ENCODE peak calls at places on chromosomes 7 and 10, in seven cellular contexts. One of them, this sample, is unnamed. For H3K9me3, the result is how much of the 10 kb centered on the place peaks cover.

GRCh38 chr10:61890881-61891409 is 10.6 kb upstream of the ARID5B start:
- DNase-seq in HCT116: no peak
- DNase-seq in K562: no peak
- DNase-seq in H1: no peak
- DNase-seq in HepG2: no peak
- DNase-seq in endothelial cell of umbilical vein: no peak
- DNase-seq in GM12878: no peak
- DNase-seq in this sample: no peak

GRCh38 chr7:112726076-112726475 is 64.1 kb downstream of the TMEM168 start:
- DNase-seq in HCT116: no peak
- DNase-seq in K562: peak
- DNase-seq in H1: no peak
- DNase-seq in HepG2: no peak
- DNase-seq in endothelial cell of umbilical vein: no peak
- DNase-seq in GM12878: no peak
- DNase-seq in this sample: no peak

GRCh38 chr10:114631678-114632417 is 26.2 kb downstream of the ABLIM1 start:
- DNase-seq in HCT116: no peak
- DNase-seq in K562: peak
- DNase-seq in H1: peak
- DNase-seq in HepG2: peak
- DNase-seq in endothelial cell of umbilical vein: peak
- DNase-seq in GM12878: no peak
- DNase-seq in this sample: no peak

GRCh38 chr10:122490268-122490667 is 28.9 kb downstream of the HTRA1 start:
- DNase-seq in HCT116: no peak
- DNase-seq in K562: no peak
- DNase-seq in H1: no peak
- DNase-seq in HepG2: no peak
- DNase-seq in endothelial cell of umbilical vein: no peak
- DNase-seq in GM12878: no peak
- DNase-seq in this sample: no peak

GRCh38 chr10:103584216-103585010 is 90.9 kb downstream of the NEURL1 start:
- DNase-seq in HCT116: no peak
- DNase-seq in K562: no peak
- DNase-seq in H1: no peak
- DNase-seq in HepG2: no peak
- DNase-seq in endothelial cell of umbilical vein: no peak
- DNase-seq in GM12878: no peak
- DNase-seq in this sample: no peak

GRCh38 chr7:43439631-43440401 is 143.1 kb upstream of the STK17A start:
- DNase-seq in HCT116: peak
- DNase-seq in K562: peak
- DNase-seq in H1: peak
- DNase-seq in HepG2: peak
- DNase-seq in endothelial cell of umbilical vein: peak
- DNase-seq in GM12878: peak
- DNase-seq in this sample: peak

GRCh38 chr10:2214035-2214434 is 476.7 kb upstream of the ADARB2 start:
- DNase-seq in HCT116: no peak
- DNase-seq in K562: no peak
- DNase-seq in H1: no peak
- DNase-seq in HepG2: no peak
- DNase-seq in endothelial cell of umbilical vein: no peak
- DNase-seq in GM12878: no peak
- DNase-seq in this sample: no peak

GRCh38 chr10:1420663-1421362 is 316.5 kb downstream of the ADARB2 start:
- DNase-seq in HCT116: peak
- DNase-seq in K562: peak
- DNase-seq in H1: peak
- DNase-seq in HepG2: peak
- DNase-seq in endothelial cell of umbilical vein: no peak
- DNase-seq in GM12878: no peak
- DNase-seq in this sample: no peak

GRCh38 chr7:106736508-106737201 is 75.7 kb upstream of the CCDC71L start:
- DNase-seq in HCT116: peak
- DNase-seq in K562: peak
- DNase-seq in H1: peak
- DNase-seq in HepG2: peak
- DNase-seq in endothelial cell of umbilical vein: peak
- DNase-seq in GM12878: peak
- DNase-seq in this sample: no peak

GRCh38 chr10:3785849-3786290 is 861 bp upstream of the KLF6 start:
- DNase-seq in HCT116: no peak
- DNase-seq in K562: peak
- DNase-seq in H1: peak
- DNase-seq in HepG2: no peak
- DNase-seq in endothelial cell of umbilical vein: peak
- DNase-seq in GM12878: no peak
- DNase-seq in this sample: no peak

GRCh38 chr7:41755100-41755499 is 52.2 kb upstream of the INHBA start:
- DNase-seq in HCT116: no peak
- DNase-seq in K562: no peak
- DNase-seq in H1: no peak
- DNase-seq in HepG2: no peak
- DNase-seq in endothelial cell of umbilical vein: no peak
- DNase-seq in GM12878: no peak
- DNase-seq in this sample: no peak

GRCh38 chr7:127907638-127908040 is 123.6 kb downstream of the LRRC4 start:
- DNase-seq in HCT116: no peak
- DNase-seq in K562: peak
- DNase-seq in H1: no peak
- DNase-seq in HepG2: peak
- DNase-seq in endothelial cell of umbilical vein: peak
- DNase-seq in GM12878: no peak
- DNase-seq in this sample: no peak

GRCh38 chr7:46811529-46811928 is 770.4 kb downstream of the TNS3 start:
- DNase-seq in HCT116: no peak
- DNase-seq in K562: no peak
- DNase-seq in H1: no peak
- DNase-seq in HepG2: no peak
- DNase-seq in endothelial cell of umbilical vein: no peak
- DNase-seq in GM12878: no peak
- DNase-seq in this sample: no peak

GRCh38 chr10:132129431-132129830 is 57.3 kb upstream of the DPYSL4 start:
- DNase-seq in HCT116: no peak
- DNase-seq in K562: no peak
- DNase-seq in H1: no peak
- DNase-seq in HepG2: no peak
- DNase-seq in endothelial cell of umbilical vein: no peak
- DNase-seq in GM12878: no peak
- DNase-seq in this sample: no peak

GRCh38 chr7:79337722-79338121 is 115.7 kb downstream of the MAGI2 start:
- DNase-seq in HCT116: no peak
- DNase-seq in K562: no peak
- DNase-seq in H1: no peak
- DNase-seq in HepG2: no peak
- DNase-seq in endothelial cell of umbilical vein: no peak
- DNase-seq in GM12878: no peak
- DNase-seq in this sample: no peak

GRCh38 chr7:88670536-88670935 is 89.0 kb upstream of the ZNF804B start:
- DNase-seq in HCT116: no peak
- DNase-seq in K562: no peak
- DNase-seq in H1: no peak
- DNase-seq in HepG2: no peak
- DNase-seq in endothelial cell of umbilical vein: no peak
- DNase-seq in GM12878: no peak
- DNase-seq in this sample: no peak

GRCh38 chr7:5596046-5596895 is 172.6 kb upstream of the TNRC18 start:
- DNase-seq in HCT116: peak
- DNase-seq in K562: peak
- DNase-seq in H1: no peak
- DNase-seq in HepG2: no peak
- DNase-seq in endothelial cell of umbilical vein: peak
- DNase-seq in GM12878: no peak
- DNase-seq in this sample: no peak

GRCh38 chr7:75885011-75885410 is 6.2 kb downstream of the RHBDD2 start:
- DNase-seq in HCT116: no peak
- DNase-seq in K562: no peak
- DNase-seq in H1: no peak
- DNase-seq in HepG2: no peak
- DNase-seq in endothelial cell of umbilical vein: no peak
- DNase-seq in GM12878: no peak
- DNase-seq in this sample: no peak

GRCh38 chr10:87500646-87501048 is 4.0 kb upstream of the MINPP1 start:
- DNase-seq in HCT116: no peak
- DNase-seq in K562: peak
- DNase-seq in H1: no peak
- DNase-seq in HepG2: peak
- DNase-seq in endothelial cell of umbilical vein: no peak
- DNase-seq in GM12878: no peak
- DNase-seq in this sample: peak

GRCh38 chr10:11782793-11783557 is 40.2 kb upstream of the PROSER2 start:
- DNase-seq in HCT116: peak
- DNase-seq in K562: peak
- DNase-seq in H1: peak
- DNase-seq in HepG2: peak
- DNase-seq in endothelial cell of umbilical vein: peak
- DNase-seq in GM12878: peak
- DNase-seq in this sample: no peak

GRCh38 chr7:43694399-43694748 is 34.9 kb downstream of the COA1 start:
- DNase-seq in HCT116: peak
- DNase-seq in K562: no peak
- DNase-seq in H1: no peak
- DNase-seq in HepG2: peak
- DNase-seq in endothelial cell of umbilical vein: no peak
- DNase-seq in GM12878: no peak
- DNase-seq in this sample: no peak

GRCh38 chr7:34155225-34155908 is 250.0 kb downstream of the BMPER start:
- DNase-seq in HCT116: no peak
- DNase-seq in K562: no peak
- DNase-seq in H1: no peak
- DNase-seq in HepG2: no peak
- DNase-seq in endothelial cell of umbilical vein: no peak
- DNase-seq in GM12878: no peak
- DNase-seq in this sample: no peak

GRCh38 chr10:98055875-98056516 is 25.6 kb upstream of the CRTAC1 start:
- DNase-seq in HCT116: no peak
- DNase-seq in K562: peak
- DNase-seq in H1: peak
- DNase-seq in HepG2: no peak
- DNase-seq in endothelial cell of umbilical vein: peak
- DNase-seq in GM12878: no peak
- DNase-seq in this sample: no peak

GRCh38 chr7:109986701-109987100 is 1104.2 kb upstream of the LRRN3 start:
- DNase-seq in HCT116: no peak
- DNase-seq in K562: no peak
- DNase-seq in H1: no peak
- DNase-seq in HepG2: no peak
- DNase-seq in endothelial cell of umbilical vein: no peak
- DNase-seq in GM12878: no peak
- DNase-seq in this sample: no peak

GRCh38 chr10:130745831-130746230 is 565.7 kb downstream of the TCERG1L start:
- DNase-seq in HCT116: no peak
- DNase-seq in K562: no peak
- DNase-seq in H1: no peak
- DNase-seq in HepG2: no peak
- DNase-seq in endothelial cell of umbilical vein: no peak
- DNase-seq in GM12878: no peak
- DNase-seq in this sample: no peak

GRCh38 chr7:45068236-45069023 is 20.3 kb downstream of the NACAD start:
- DNase-seq in HCT116: peak
- DNase-seq in K562: no peak
- DNase-seq in H1: no peak
- DNase-seq in HepG2: no peak
- DNase-seq in endothelial cell of umbilical vein: no peak
- DNase-seq in GM12878: no peak
- DNase-seq in this sample: no peak

GRCh38 chr7:116630932-116631449 is 41.0 kb upstream of the MET start:
- DNase-seq in HCT116: peak
- DNase-seq in K562: peak
- DNase-seq in H1: no peak
- DNase-seq in HepG2: peak
- DNase-seq in endothelial cell of umbilical vein: no peak
- DNase-seq in GM12878: no peak
- DNase-seq in this sample: peak

DNA sequence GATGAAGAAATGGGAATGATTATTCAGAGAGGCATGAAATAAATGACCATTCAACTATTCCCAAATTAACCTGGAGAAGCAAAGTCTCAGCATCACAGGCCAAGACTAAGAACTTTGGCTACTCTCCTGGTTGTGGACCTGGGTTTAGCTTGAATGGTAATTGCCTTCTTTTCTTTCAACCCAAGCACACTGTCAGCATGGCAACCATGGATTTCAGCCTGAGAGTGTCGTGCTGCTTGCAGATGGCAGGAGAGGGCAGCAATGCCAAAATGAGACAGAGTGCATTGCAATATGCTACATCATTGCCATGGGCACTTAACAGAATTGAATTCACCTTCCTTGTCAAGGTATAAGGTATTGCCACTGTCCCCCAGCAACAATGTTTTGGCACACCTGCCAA is 767.2 kb downstream of the REEP3 start:
- DNase-seq in HCT116: no peak
- DNase-seq in K562: no peak
- DNase-seq in H1: no peak
- DNase-seq in HepG2: no peak
- DNase-seq in endothelial cell of umbilical vein: no peak
- DNase-seq in GM12878: no peak
- DNase-seq in this sample: no peak
- TF ChIP-seq EZH2 in HCT116: no peak
- TF ChIP-seq EZH2 in K562: no peak
- TF ChIP-seq EZH2 in H1: no peak
- TF ChIP-seq EZH2 in HepG2: no peak
- TF ChIP-seq EZH2 in endothelial cell of umbilical vein: no peak
- TF ChIP-seq EZH2 in GM12878: no peak
- TF ChIP-seq EZH2 in this sample: no peak

GRCh38 chr10:22733992-22734391 is 19.6 kb upstream of the PIP4K2A start:
- DNase-seq in HCT116: no peak
- DNase-seq in K562: peak
- DNase-seq in H1: no peak
- DNase-seq in HepG2: no peak
- DNase-seq in endothelial cell of umbilical vein: no peak
- DNase-seq in GM12878: no peak
- DNase-seq in this sample: no peak
- H3K9me3 ChIP-seq in HCT116: under half
- H3K9me3 ChIP-seq in K562: under half
- H3K9me3 ChIP-seq in H1: under half
- H3K9me3 ChIP-seq in HepG2: under half
- H3K9me3 ChIP-seq in endothelial cell of umbilical vein: under half
- H3K9me3 ChIP-seq in GM12878: under half
- H3K9me3 ChIP-seq in this sample: under half

GRCh38 chr7:84642611-84643010 is 448.0 kb upstream of the SEMA3A start:
- DNase-seq in HCT116: no peak
- DNase-seq in K562: no peak
- DNase-seq in H1: no peak
- DNase-seq in HepG2: no peak
- DNase-seq in endothelial cell of umbilical vein: no peak
- DNase-seq in GM12878: no peak
- DNase-seq in this sample: no peak
- TF ChIP-seq POLR2AphosphoS5 in HCT116: no peak
- TF ChIP-seq POLR2AphosphoS5 in K562: no peak
- TF ChIP-seq POLR2AphosphoS5 in H1: no peak
- TF ChIP-seq POLR2AphosphoS5 in HepG2: no peak
- TF ChIP-seq POLR2AphosphoS5 in endothelial cell of umbilical vein: no peak
- TF ChIP-seq POLR2AphosphoS5 in GM12878: no peak
- TF ChIP-seq POLR2AphosphoS5 in this sample: no peak

GRCh38 chr10:59176241-59177030 is at the start of gene PHYHIPL:
- DNase-seq in HCT116: no peak
- DNase-seq in K562: no peak
- DNase-seq in H1: peak
- DNase-seq in HepG2: peak
- DNase-seq in endothelial cell of umbilical vein: no peak
- DNase-seq in GM12878: no peak
- DNase-seq in this sample: no peak
- TF ChIP-seq EZH2 in HCT116: no peak
- TF ChIP-seq EZH2 in K562: no peak
- TF ChIP-seq EZH2 in H1: peak
- TF ChIP-seq EZH2 in HepG2: no peak
- TF ChIP-seq EZH2 in endothelial cell of umbilical vein: peak
- TF ChIP-seq EZH2 in GM12878: no peak
- TF ChIP-seq EZH2 in this sample: no peak